ENCODE peak calls at places on chromosomes 4 and X, in five cellular contexts. C is fibroblast of villous mesenchyme, K is fibroblast of pulmonary artery, L is A549, A is ovary. S is an unnamed sample.

GRCh38 chr4:138401330-138401729 is 159.2 kb upstream of the SLC7A11 start:
- DNase-seq in C (peak; percentile 69), K (no peak), L (no peak), A (peak; percentile 41), S (no peak)

GRCh38 chrX:68867458-68868166 is 38.8 kb downstream of the EFNB1 start:
- DNase-seq in C (no peak), K (no peak), L (no peak), A (peak; percentile 30), S (no peak)

GRCh38 chrX:151505796-151506195 is 57.7 kb upstream of the PASD1 start:
- DNase-seq in C (no peak), K (no peak), L (peak; percentile 3), A (no peak), S (peak; percentile 42)

GRCh38 chr4:121736735-121737351 is 28.1 kb downstream of the SMIM43 start:
- DNase-seq in C (peak; percentile 73), K (peak; percentile 77), L (peak; percentile 49), A (peak; percentile 32), S (peak; percentile 69)

GRCh38 chrX:6778547-6779231 is 243.8 kb upstream of the VCX3A start:
- DNase-seq in C (no peak), K (no peak), L (no peak), A (no peak), S (no peak)

GRCh38 chrX:47321386-47321785 is 49.0 kb upstream of the ZNF157 start:
- DNase-seq in C (peak; percentile 65), K (peak; percentile 62), L (no peak), A (peak; percentile 80), S (peak; percentile 67)

GRCh38 chr4:186137193-186137792 is 32.8 kb downstream of the FAM149A start:
- DNase-seq in C (peak; percentile 25), K (peak; percentile 56), L (peak; percentile 11), A (no peak), S (peak; percentile 28)

GRCh38 chrX:455673-456072 is 69.0 kb upstream of the PPP2R3B start:
- DNase-seq in C (no peak), K (no peak), L (no peak), A (no peak), S (no peak)

GRCh38 chr4:20615492-20616136 is 84.6 kb upstream of the PACRGL start:
- DNase-seq in C (no peak), K (peak; percentile 29), L (no peak), A (no peak), S (peak; percentile 82)

GRCh38 chr4:157220026-157220881 is at the start of gene GRIA2:
- DNase-seq in C (peak; percentile 49), K (peak; percentile 66), L (peak; percentile 15), A (no peak), S (peak; percentile 66)

GRCh38 chr4:48341776-48342558 is 638 bp downstream of the SLAIN2 start:
- DNase-seq in C (no peak), K (peak; percentile 27), L (no peak), A (peak; percentile 52), S (peak; percentile 55)

GRCh38 chr4:70948665-70949284 is 44.7 kb upstream of the DCK start:
- DNase-seq in C (no peak), K (no peak), L (no peak), A (no peak), S (no peak)
- TF ChIP-seq CTCF in C (peak; percentile 19), K (no peak), L (no peak), A (no peak), S (peak; percentile 11)

GRCh38 chrX:18698762-18699650 is 8.4 kb upstream of the PPEF1 start:
- DNase-seq in C (no peak), K (no peak), L (no peak), A (no peak), S (no peak)
- H3K4me3 ChIP-seq in C (no peak overlapping the region), K (no peak overlapping the region), L (no peak overlapping the region), A (no peak overlapping the region), S (no peak overlapping the region)

DNA sequence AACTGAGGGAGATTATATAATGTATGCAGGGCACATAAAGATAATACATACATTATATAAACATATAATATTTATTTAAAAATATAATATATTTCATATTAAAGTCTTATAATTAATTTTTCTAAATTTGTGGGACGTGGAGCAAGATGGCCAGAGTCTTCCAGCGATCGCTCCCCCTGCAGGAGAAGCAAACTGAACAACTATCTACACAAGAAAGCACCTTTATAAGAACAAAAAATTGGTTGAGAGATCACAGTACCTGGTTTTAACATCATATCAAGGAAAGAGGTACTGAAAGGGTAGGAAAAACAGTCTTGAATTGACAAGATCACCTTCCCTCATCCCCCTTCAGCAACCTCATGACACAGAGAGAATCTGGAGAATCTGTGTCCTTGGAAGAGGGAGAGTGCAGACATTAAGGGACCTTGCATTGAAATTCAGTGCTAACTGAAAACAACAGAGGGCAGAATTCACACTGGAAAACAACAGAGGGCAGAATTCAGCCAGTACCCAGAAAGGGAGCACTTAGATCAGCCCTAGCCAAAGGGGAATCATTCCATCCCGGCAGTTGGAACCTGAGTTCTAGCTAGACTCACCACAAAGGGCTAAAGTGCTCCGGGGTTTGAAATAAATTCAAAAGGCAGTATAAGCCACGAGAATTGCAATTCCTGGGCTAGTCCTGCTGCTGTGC is 262.5 kb upstream of the NDST3 start:
- DNase-seq in C (no peak), K (no peak), L (no peak), A (no peak), S (no peak)
- TF ChIP-seq CTCF in C (no peak), K (no peak), L (no peak), A (no peak), S (no peak)

GRCh38 chr4:89251396-89251795 is 56.2 kb downstream of the GPRIN3 start:
- DNase-seq in C (no peak), K (no peak), L (no peak), A (no peak), S (no peak)

GRCh38 chr4:89256203-89256800 is 51.3 kb downstream of the GPRIN3 start:
- DNase-seq in C (no peak), K (no peak), L (no peak), A (no peak), S (no peak)

GRCh38 chr4:89254847-89255246 is 52.8 kb downstream of the GPRIN3 start:
- DNase-seq in C (peak; percentile 23), K (peak; percentile 46), L (peak; percentile 10), A (no peak), S (peak; percentile 46)

GRCh38 chr4:89253306-89253705 is 54.3 kb downstream of the GPRIN3 start:
- DNase-seq in C (no peak), K (no peak), L (no peak), A (no peak), S (no peak)

GRCh38 chr4:89253935-89254334 is 53.7 kb downstream of the GPRIN3 start:
- DNase-seq in C (no peak), K (no peak), L (no peak), A (no peak), S (no peak)
- H3K4me3 ChIP-seq in C (no peak overlapping the region), K (no peak overlapping the region), L (no peak overlapping the region), A (no peak overlapping the region), S (no peak overlapping the region)

GRCh38 chr4:13403833-13404232 is 80.3 kb downstream of the RAB28 start:
- DNase-seq in C (no peak), K (no peak), L (no peak), A (no peak), S (no peak)

GRCh38 chr4:13403326-13403725 is 80.8 kb downstream of the RAB28 start:
- DNase-seq in C (no peak), K (no peak), L (no peak), A (no peak), S (no peak)

GRCh38 chr4:13396161-13396560 is 88.0 kb downstream of the RAB28 start:
- DNase-seq in C (peak; percentile 86), K (no peak), L (no peak), A (no peak), S (no peak)

DNA sequence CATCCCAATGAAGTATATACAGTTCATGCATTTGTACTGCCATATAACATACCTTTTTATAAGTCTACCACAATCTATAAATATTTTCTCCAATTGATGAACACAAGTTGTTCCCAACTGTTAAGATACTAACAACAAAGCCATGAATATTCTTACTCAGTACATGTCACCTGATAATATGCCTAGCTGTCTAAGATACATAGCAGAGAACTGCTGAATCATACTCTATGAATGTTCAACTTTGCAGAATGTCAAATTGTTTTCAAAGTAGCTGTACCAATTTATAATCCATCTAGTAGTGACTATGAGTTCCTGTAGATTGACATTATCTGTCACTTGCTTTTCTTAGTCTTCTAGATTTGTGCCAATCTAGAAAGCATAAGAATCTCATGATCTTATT is 84.9 kb downstream of the RAB28 start:
- DNase-seq in C (peak; percentile 31), K (peak; percentile 41), L (no peak), A (no peak), S (peak; percentile 18)
- TF ChIP-seq CTCF in C (no peak), K (no peak), L (no peak), A (no peak), S (no peak)